ENCODE peak calls at places on chromosomes 11 and 22, in six cellular contexts. A is NCI-H1417; R is midbrain; G is posterior cingulate gyrus; S is naive thymus-derived CD8-positive, alpha-beta T cell; T is cortex of kidney. W is an unnamed sample.

GRCh38 chr11:32529994-32530588 is 53.5 kb upstream of the EIF3M start:
- DNase-seq in A (no peak), R (no peak), G (no peak), S (no peak), T (no peak), W (no peak)

GRCh38 chr11:69231466-69232018 is 62.4 kb upstream of the MYEOV start:
- DNase-seq in A (no peak), R (no peak), G (no peak), S (no peak), T (no peak), W (no peak)

GRCh38 chr11:569273-569885 is 6.9 kb upstream of the PHRF1 start:
- DNase-seq in A (no peak), R (no peak), G (no peak), S (no peak), T (no peak), W (peak; percentile 58)

GRCh38 chr11:19370100-19370861 is 129.5 kb upstream of the E2F8 start:
- DNase-seq in A (no peak), R (no peak), G (no peak), S (no peak), T (no peak), W (peak; percentile 34)

GRCh38 chr11:46537851-46538295 is 56.0 kb downstream of the AMBRA1 start:
- DNase-seq in A (peak; percentile 65), R (peak; percentile 68), G (no peak), S (peak; percentile 18), T (no peak), W (peak; percentile 83)

GRCh38 chr22:20510811-20511577 is 3.6 kb downstream of the MED15 start:
- DNase-seq in A (no peak), R (no peak), G (no peak), S (no peak), T (no peak), W (no peak)

GRCh38 chr11:71266114-71266833 is 13.9 kb upstream of the SHANK2 start:
- DNase-seq in A (no peak), R (no peak), G (no peak), S (no peak), T (no peak), W (no peak)

GRCh38 chr22:24518774-24519485 is 23.8 kb downstream of the UPB1 start:
- DNase-seq in A (no peak), R (no peak), G (no peak), S (no peak), T (no peak), W (no peak)

GRCh38 chr11:62179995-62180394 is 10.0 kb upstream of the SCGB1D1 start:
- DNase-seq in A (no peak), R (no peak), G (no peak), S (no peak), T (no peak), W (no peak)

GRCh38 chr11:117300301-117300700 is 9.2 kb downstream of the BACE1-AS start:
- DNase-seq in A (no peak), R (peak; percentile 18), G (no peak), S (no peak), T (no peak), W (peak; percentile 69)

GRCh38 chr11:61007971-61008896 is 36.8 kb downstream of the CD6 start:
- DNase-seq in A (no peak), R (no peak), G (no peak), S (peak; percentile 37), T (no peak), W (peak; percentile 81)

GRCh38 chr11:125141686-125142535 is 22.6 kb upstream of the PKNOX2 start:
- DNase-seq in A (peak; percentile 29), R (peak; percentile 39), G (peak; percentile 38), S (peak; percentile 64), T (no peak), W (peak; percentile 25)

GRCh38 chr11:96147186-96147585 is 195.8 kb downstream of the MAML2 start:
- DNase-seq in A (no peak), R (no peak), G (no peak), S (no peak), T (no peak), W (no peak)

GRCh38 chr11:70736461-70736860 is 338.1 kb downstream of the CTTN start:
- DNase-seq in A (no peak), R (no peak), G (no peak), S (no peak), T (no peak), W (no peak)

GRCh38 chr11:46490576-46491100 is 99.1 kb upstream of the CHRM4 start:
- DNase-seq in A (no peak), R (no peak), G (no peak), S (no peak), T (no peak), W (no peak)

GRCh38 chr22:37802310-37803194 is 5.2 kb upstream of the GCAT start:
- DNase-seq in A (peak; percentile 72), R (peak; percentile 63), G (peak; percentile 69), S (no peak), T (no peak), W (peak; percentile 69)

GRCh38 chr11:28342704-28343103 is 234.5 kb downstream of the METTL15 start:
- DNase-seq in A (no peak), R (no peak), G (no peak), S (no peak), T (no peak), W (no peak)

GRCh38 chr11:92830382-92831148 is 138.9 kb upstream of the MTNR1B start:
- DNase-seq in A (no peak), R (no peak), G (no peak), S (no peak), T (no peak), W (peak; percentile 54)

GRCh38 chr11:66475349-66476172 is 4.7 kb upstream of the DPP3 start:
- DNase-seq in A (no peak), R (no peak), G (no peak), S (no peak), T (no peak), W (no peak)

GRCh38 chr22:28955817-28956216 is 72.4 kb downstream of the ZNRF3 start:
- DNase-seq in A (no peak), R (no peak), G (no peak), S (peak; percentile 37), T (no peak), W (no peak)

GRCh38 chr22:45225732-45226560 is 14.7 kb downstream of the KIAA0930 start:
- DNase-seq in A (no peak), R (peak; percentile 42), G (no peak), S (no peak), T (no peak), W (no peak)

GRCh38 chr11:130725417-130726233 is 190.7 kb downstream of the SNX19 start:
- DNase-seq in A (no peak), R (no peak), G (no peak), S (no peak), T (no peak), W (no peak)

GRCh38 chr11:34356576-34356917 is 1.3 kb downstream of the ABTB2 start:
- DNase-seq in A (no peak), R (no peak), G (no peak), S (no peak), T (no peak), W (peak; percentile 60)

GRCh38 chr22:21928048-21928447 is 24.6 kb downstream of the PPM1F start:
- DNase-seq in A (no peak), R (no peak), G (no peak), S (no peak), T (no peak), W (no peak)

GRCh38 chr11:111764621-111765020 is 1.6 kb downstream of the PPP2R1B start:
- DNase-seq in A (no peak), R (no peak), G (no peak), S (no peak), T (no peak), W (no peak)

GRCh38 chr22:26977741-26978140 is 320.4 kb downstream of the MIAT start:
- DNase-seq in A (no peak), R (no peak), G (no peak), S (no peak), T (no peak), W (no peak)

GRCh38 chr11:1942541-1943260 is 4.4 kb upstream of the MRPL23 start:
- DNase-seq in A (no peak), R (no peak), G (peak; percentile 14), S (no peak), T (no peak), W (no peak)

GRCh38 chr11:11349051-11349450 is 4.0 kb downstream of the CSNK2A3 start:
- DNase-seq in A (no peak), R (no peak), G (no peak), S (no peak), T (no peak), W (no peak)

GRCh38 chr11:108697872-108698473 is 33.1 kb downstream of the DDX10 start:
- DNase-seq in A (peak; percentile 54), R (peak; percentile 72), G (no peak), S (no peak), T (no peak), W (peak; percentile 77)

GRCh38 chr11:60988658-60989057 is 17.2 kb downstream of the CD6 start:
- DNase-seq in A (no peak), R (no peak), G (no peak), S (no peak), T (no peak), W (no peak)

GRCh38 chr11:109552376-109552775 is 130.4 kb downstream of the C11orf87 start:
- DNase-seq in A (no peak), R (no peak), G (no peak), S (no peak), T (no peak), W (no peak)

GRCh38 chr22:44042822-44043221 is 18.7 kb downstream of the PARVB start:
- DNase-seq in A (no peak), R (no peak), G (no peak), S (no peak), T (no peak), W (peak; percentile 33)

GRCh38 chr11:72989727-72990126 is 152.4 kb downstream of the FCHSD2 start:
- DNase-seq in A (no peak), R (no peak), G (no peak), S (no peak), T (no peak), W (no peak)

GRCh38 chr11:3109434-3109833 is 52.2 kb upstream of the CARS1 start:
- DNase-seq in A (no peak), R (no peak), G (no peak), S (no peak), T (no peak), W (no peak)

GRCh38 chr11:95659088-95659487 is 130.5 kb downstream of the FAM76B start:
- DNase-seq in A (no peak), R (no peak), G (no peak), S (no peak), T (no peak), W (no peak)

GRCh38 chr11:30346068-30346688 is 23.3 kb downstream of the ARL14EP start:
- DNase-seq in A (peak; percentile 15), R (peak; percentile 49), G (no peak), S (no peak), T (no peak), W (peak; percentile 77)